ENCODE peak calls at places on chromosomes 12 and 14, in six cellular contexts. B is A549; A is stimulated activated CD4-positive, alpha-beta T cell treated with anti-CD3 and anti-CD28 coated beads, Interleukin-1b, Interleukin-23, amount 100 ng/mL, for 24 hours; U is non-pigmented ciliary epithelial cell; K is renal cortical epithelial cell; N is T-helper 1 cell. I is an unnamed sample.
A peak's percentile ranks its signal among the peaks of the same experiment; 100 is the strongest.

GRCh38 chr12:122886161-122886560 is 9.8 kb downstream of the VPS37B start:
- DNase-seq in A (no peak), N (no peak), K (no peak), U (no peak), B (no peak), I (no peak)

GRCh38 chr14:52873096-52873495 is 77.8 kb downstream of the FERMT2 start:
- DNase-seq in B (no peak), K (peak; percentile 21), A (no peak), U (no peak), N (no peak), I (no peak)

GRCh38 chr12:120316798-120317257 is 10.8 kb downstream of the PLA2G1B start:
- DNase-seq in K (peak; percentile 32), N (no peak), U (peak; percentile 4), A (no peak), B (no peak), I (no peak)

GRCh38 chr12:132199526-132200319 is 55.5 kb downstream of the NOC4L start:
- DNase-seq in K (no peak), A (no peak), B (no peak), N (no peak), U (no peak), I (no peak)

GRCh38 chr14:50062438-50063039 is 53.8 kb downstream of the VCPKMT start:
- DNase-seq in A (peak; percentile 45), N (peak; percentile 51), B (peak; percentile 72), K (peak; percentile 87), U (peak; percentile 63), I (no peak)

GRCh38 chr12:93804392-93805179 is 127.4 kb downstream of the CRADD start:
- DNase-seq in B (no peak), N (no peak), U (no peak), K (peak; percentile 90), A (no peak), I (no peak)

GRCh38 chr12:114850853-114851252 is 166.9 kb upstream of the TBX3 start:
- DNase-seq in U (no peak), N (no peak), B (no peak), A (no peak), K (no peak), I (no peak)

GRCh38 chr14:85085981-85086380 is 444.0 kb upstream of the FLRT2 start:
- DNase-seq in A (no peak), B (no peak), K (peak; percentile 84), N (no peak), U (no peak), I (no peak)

GRCh38 chr14:58899317-58899713 is 261.6 kb downstream of the DACT1 start:
- DNase-seq in B (no peak), N (no peak), U (peak; percentile 84), K (peak; percentile 52), A (no peak), I (no peak)

GRCh38 chr12:46209165-46209564 is 59.7 kb downstream of the SLC38A1 start:
- DNase-seq in B (no peak), A (no peak), K (no peak), N (no peak), U (no peak), I (peak; percentile 52)

GRCh38 chr12:131592972-131593371 is 117.9 kb upstream of the SFSWAP start:
- DNase-seq in N (no peak), U (no peak), A (no peak), B (no peak), K (no peak), I (no peak)

GRCh38 chr12:116456683-116457082 is 102.5 kb upstream of the MAP1LC3B2 start:
- DNase-seq in A (no peak), N (no peak), B (no peak), K (no peak), U (no peak), I (no peak)

GRCh38 chr12:80485222-80485987 is 41.4 kb downstream of the PTPRQ start:
- DNase-seq in U (no peak), B (no peak), A (no peak), N (no peak), K (no peak), I (no peak)

GRCh38 chr12:116529686-116530085 is 29.5 kb upstream of the MAP1LC3B2 start:
- DNase-seq in K (no peak), N (no peak), A (no peak), B (no peak), U (no peak), I (no peak)

GRCh38 chr12:114254998-114255397 is 150.9 kb downstream of the TBX5 start:
- DNase-seq in K (no peak), U (no peak), N (no peak), B (no peak), A (no peak), I (no peak)

GRCh38 chr12:90922068-90922743 is 32.8 kb downstream of the CCER1 start:
- DNase-seq in A (no peak), K (no peak), N (no peak), U (no peak), B (no peak), I (no peak)

GRCh38 chr12:81245458-81245857 is 167.6 kb downstream of the ACSS3 start:
- DNase-seq in N (no peak), U (no peak), A (no peak), K (peak; percentile 50), B (no peak), I (no peak)

GRCh38 chr12:100473716-100474150 is at the start of gene NR1H4:
- DNase-seq in K (peak; percentile 96), N (no peak), A (no peak), B (peak; percentile 18), U (peak; percentile 31), I (no peak)

GRCh38 chr12:121796855-121797751 is 3.6 kb upstream of the RHOF start:
- DNase-seq in U (no peak), K (peak; percentile 97), B (peak; percentile 90), N (no peak), A (no peak), I (peak; percentile 94)

I was measured in T47D.